ENCODE peak calls at places on chromosomes 3 and 15, in nine cellular contexts. D is PC-3, Q is ascending aorta, M is Panc1, C is heart left ventricle, N is upper lobe of right lung, B is right atrium auricular region, Z is tibial nerve, S is esophagus squamous epithelium. P is an unnamed sample.

GRCh38 chr3:196192036-196193001 is 18.9 kb downstream of the ZDHHC19 start:
- DNase-seq in S (no peak), B (no peak), D (no peak), C (peak; percentile 63), Q (no peak), M (no peak), N (no peak), Z (no peak), P (no peak)

GRCh38 chr3:42654331-42655201 is 1.1 kb downstream of the ZBTB47 start:
- DNase-seq in Z (no peak), S (no peak), N (peak; percentile 82), M (no peak), D (peak; percentile 38), Q (peak; percentile 85), C (peak; percentile 81), B (no peak), P (no peak)

GRCh38 chr15:58771621-58772235 is 626 bp downstream of the MINDY2 start:
- DNase-seq in B (no peak), Q (peak; percentile 80), D (peak; percentile 35), C (peak; percentile 59), Z (no peak), S (no peak), N (peak; percentile 75), M (no peak), P (no peak)

GRCh38 chr3:50550079-50550736 is 17.3 kb downstream of the C3orf18 start:
- DNase-seq in N (peak; percentile 78), Z (peak; percentile 29), C (peak; percentile 49), M (no peak), D (peak; percentile 71), S (no peak), Q (no peak), B (no peak), P (no peak)

GRCh38 chr3:12895391-12896205 is 54.2 kb upstream of the RPL32 start:
- DNase-seq in N (no peak), Z (no peak), B (no peak), Q (no peak), C (peak; percentile 30), M (no peak), D (no peak), S (no peak), P (no peak)

GRCh38 chr15:35958021-35958420 is 412.1 kb upstream of the DPH6 start:
- DNase-seq in Q (no peak), B (no peak), Z (no peak), N (no peak), C (no peak), M (no peak), D (peak; percentile 48), S (no peak), P (no peak)

GRCh38 chr15:82129769-82130168 is 84.0 kb upstream of the MEX3B start:
- DNase-seq in Z (no peak), D (peak; percentile 87), S (no peak), B (no peak), N (no peak), Q (no peak), C (no peak), M (no peak), P (no peak)

GRCh38 chr15:70672081-70672480 is 91.3 kb downstream of the UACA start:
- DNase-seq in N (no peak), Q (no peak), B (no peak), M (no peak), D (no peak), S (no peak), C (no peak), Z (no peak), P (no peak)

GRCh38 chr3:45154641-45155147 is 8.5 kb upstream of the CDCP1 start:
- DNase-seq in B (no peak), S (no peak), D (peak; percentile 93), Z (no peak), N (no peak), M (no peak), Q (no peak), C (no peak), P (no peak)

GRCh38 chr15:97012986-97013385 is 682.5 kb downstream of the NR2F2 start:
- DNase-seq in D (no peak), C (no peak), Q (no peak), Z (no peak), N (no peak), M (no peak), S (no peak), B (no peak), P (no peak)

GRCh38 chr3:141227752-141228151 is 3.9 kb upstream of the PXYLP1 start:
- DNase-seq in Z (no peak), B (no peak), C (no peak), S (no peak), N (no peak), M (no peak), Q (no peak), D (no peak), P (no peak)

GRCh38 chr15:95068847-95069518 is 837.6 kb downstream of the MCTP2 start:
- DNase-seq in B (no peak), Q (no peak), D (no peak), N (no peak), Z (no peak), M (no peak), S (no peak), C (no peak), P (no peak)
- H3K9me3 ChIP-seq in B (no peaks in the 10 kb centered on the region), Q (no peaks in the 10 kb centered on the region), D (no peaks in the 10 kb centered on the region), N (no peaks in the 10 kb centered on the region), Z (no peaks in the 10 kb centered on the region), M (no peaks in the 10 kb centered on the region), S (no peaks in the 10 kb centered on the region), C (peaks cover 8% of the 10 kb centered on the region), P (no peaks in the 10 kb centered on the region)

GRCh38 chr3:71025516-71025915 is 558.0 kb downstream of the FOXP1 start:
- DNase-seq in S (no peak), B (no peak), N (no peak), Z (no peak), Q (no peak), M (no peak), C (no peak), D (peak; percentile 47), P (no peak)

GRCh38 chr3:71018794-71019193 is 564.7 kb downstream of the FOXP1 start:
- DNase-seq in M (no peak), D (no peak), N (no peak), Z (no peak), S (no peak), C (no peak), Q (no peak), B (no peak), P (no peak)

GRCh38 chr3:71026634-71027578 is 556.6 kb downstream of the FOXP1 start:
- DNase-seq in D (peak; percentile 73), S (no peak), Z (no peak), M (peak; percentile 32), C (no peak), Q (no peak), N (no peak), B (no peak), P (no peak)

GRCh38 chr3:71025010-71025409 is 558.5 kb downstream of the FOXP1 start:
- DNase-seq in S (no peak), Z (no peak), D (peak; percentile 60), M (no peak), C (no peak), Q (no peak), N (no peak), B (no peak), P (no peak)

GRCh38 chr3:71022552-71023335 is 560.8 kb downstream of the FOXP1 start:
- DNase-seq in M (no peak), C (no peak), Z (no peak), B (no peak), N (no peak), S (no peak), Q (no peak), D (peak; percentile 59), P (no peak)
- TF ChIP-seq CTCF in M (peak; percentile 17), C (no peak), Z (no peak), B (peak; percentile 50), N (peak; percentile 23), S (no peak), Q (peak; percentile 38), D (peak; percentile 65), P (no peak)

GRCh38 chr3:126102530-126102951 is 18.6 kb upstream of the SLC41A3 start:
- DNase-seq in N (no peak), C (peak; percentile 61), S (no peak), Z (no peak), B (peak; percentile 75), D (no peak), M (no peak), Q (peak; percentile 97), P (peak; percentile 81)
- H3K27ac ChIP-seq in N (no peak overlapping the region), C (peak overlapping the region; percentile 75), S (peak overlapping the region; percentile 33), Z (peak overlapping the region; percentile 45), B (peak overlapping the region; percentile 46), D (no peak overlapping the region), M (no peak overlapping the region), Q (peak overlapping the region; percentile 98), P (peak overlapping the region; percentile 98)

GRCh38 chr15:100196326-100197058 is 145.3 kb downstream of the ADAMTS17 start:
- DNase-seq in S (no peak), Z (no peak), M (no peak), C (no peak), Q (no peak), N (no peak), B (no peak), D (no peak), P (no peak)

GRCh38 chr15:100198442-100198841 is 143.3 kb downstream of the ADAMTS17 start:
- DNase-seq in N (no peak), M (no peak), C (no peak), B (no peak), Q (no peak), S (no peak), D (no peak), Z (no peak), P (no peak)

GRCh38 chr15:100193277-100193860 is 148.4 kb downstream of the ADAMTS17 start:
- DNase-seq in M (no peak), D (no peak), C (no peak), S (no peak), B (no peak), Q (peak; percentile 37), N (no peak), Z (no peak), P (no peak)

GRCh38 chr15:100192092-100192695 is 149.6 kb downstream of the ADAMTS17 start:
- DNase-seq in S (no peak), N (no peak), D (peak; percentile 10), Q (peak; percentile 35), M (no peak), C (no peak), B (no peak), Z (no peak), P (no peak)

GRCh38 chr15:100194955-100195354 is 146.8 kb downstream of the ADAMTS17 start:
- DNase-seq in Q (no peak), C (no peak), S (no peak), N (no peak), Z (no peak), M (no peak), D (no peak), B (no peak), P (no peak)
- H3K9me3 ChIP-seq in Q (no peaks in the 10 kb centered on the region), C (no peaks in the 10 kb centered on the region), S (no peaks in the 10 kb centered on the region), N (no peaks in the 10 kb centered on the region), Z (no peaks in the 10 kb centered on the region), M (no peaks in the 10 kb centered on the region), D (no peaks in the 10 kb centered on the region), B (no peaks in the 10 kb centered on the region), P (no peaks in the 10 kb centered on the region)